ENCODE peak calls at places on chromosomes 16 and 17, in nine cellular contexts. One of them, this sample, is unnamed.
A peak's percentile ranks its signal among the peaks of the same experiment; 100 is the strongest.

GRCh38 chr16:19898924-19899604 is 14.4 kb upstream of the GPRC5B start:
- DNase-seq in IMR-90: peak; percentile 46
- DNase-seq in heart left ventricle: no peak
- DNase-seq in transverse colon: peak; percentile 39
- DNase-seq in tibial artery: peak; percentile 53
- DNase-seq in lower lobe of right lung: no peak
- DNase-seq in substantia nigra: no peak
- DNase-seq in neural progenitor cell: peak; percentile 72
- DNase-seq in gastrocnemius medialis: no peak
- DNase-seq in this sample: no peak

GRCh38 chr16:65480276-65480675 is 358.4 kb upstream of the CDH11 start:
- DNase-seq in gastrocnemius medialis: no peak
- DNase-seq in substantia nigra: no peak
- DNase-seq in lower lobe of right lung: no peak
- DNase-seq in IMR-90: no peak
- DNase-seq in transverse colon: no peak
- DNase-seq in heart left ventricle: no peak
- DNase-seq in tibial artery: no peak
- DNase-seq in neural progenitor cell: no peak
- DNase-seq in this sample: no peak

GRCh38 chr17:74677558-74678466 is 34.9 kb downstream of the CD300LF start:
- DNase-seq in heart left ventricle: peak; percentile 24
- DNase-seq in transverse colon: no peak
- DNase-seq in IMR-90: peak; percentile 2
- DNase-seq in gastrocnemius medialis: peak; percentile 19
- DNase-seq in tibial artery: no peak
- DNase-seq in substantia nigra: no peak
- DNase-seq in neural progenitor cell: no peak
- DNase-seq in lower lobe of right lung: no peak
- DNase-seq in this sample: peak; percentile 72

GRCh38 chr17:38418693-38419507 is 9.4 kb upstream of the ARHGAP23 start:
- DNase-seq in lower lobe of right lung: no peak
- DNase-seq in neural progenitor cell: peak; percentile 64
- DNase-seq in heart left ventricle: no peak
- DNase-seq in substantia nigra: no peak
- DNase-seq in gastrocnemius medialis: no peak
- DNase-seq in transverse colon: no peak
- DNase-seq in tibial artery: no peak
- DNase-seq in IMR-90: no peak
- DNase-seq in this sample: no peak

GRCh38 chr17:27329146-27329805 is 35.4 kb downstream of the WSB1 start:
- DNase-seq in neural progenitor cell: no peak
- DNase-seq in gastrocnemius medialis: no peak
- DNase-seq in heart left ventricle: no peak
- DNase-seq in lower lobe of right lung: no peak
- DNase-seq in transverse colon: no peak
- DNase-seq in substantia nigra: no peak
- DNase-seq in tibial artery: no peak
- DNase-seq in IMR-90: no peak
- DNase-seq in this sample: no peak

GRCh38 chr16:88507231-88507743 is 54.2 kb downstream of the ZFPM1 start:
- DNase-seq in neural progenitor cell: no peak
- DNase-seq in transverse colon: no peak
- DNase-seq in lower lobe of right lung: no peak
- DNase-seq in substantia nigra: no peak
- DNase-seq in heart left ventricle: no peak
- DNase-seq in gastrocnemius medialis: no peak
- DNase-seq in IMR-90: no peak
- DNase-seq in tibial artery: no peak
- DNase-seq in this sample: no peak

GRCh38 chr16:50446861-50447260 is 78.1 kb upstream of the BRD7 start:
- DNase-seq in lower lobe of right lung: no peak
- DNase-seq in heart left ventricle: no peak
- DNase-seq in neural progenitor cell: no peak
- DNase-seq in IMR-90: no peak
- DNase-seq in tibial artery: no peak
- DNase-seq in gastrocnemius medialis: no peak
- DNase-seq in transverse colon: no peak
- DNase-seq in substantia nigra: no peak
- DNase-seq in this sample: no peak

GRCh38 chr16:70478912-70479341 is 24.5 kb downstream of the FCSK start:
- DNase-seq in gastrocnemius medialis: no peak
- DNase-seq in IMR-90: no peak
- DNase-seq in neural progenitor cell: no peak
- DNase-seq in substantia nigra: no peak
- DNase-seq in transverse colon: no peak
- DNase-seq in heart left ventricle: no peak
- DNase-seq in tibial artery: peak; percentile 31
- DNase-seq in lower lobe of right lung: peak; percentile 43
- DNase-seq in this sample: no peak

GRCh38 chr17:32533296-32533695 is 46.5 kb downstream of the CDK5R1 start:
- DNase-seq in IMR-90: no peak
- DNase-seq in tibial artery: no peak
- DNase-seq in transverse colon: no peak
- DNase-seq in gastrocnemius medialis: no peak
- DNase-seq in heart left ventricle: no peak
- DNase-seq in lower lobe of right lung: no peak
- DNase-seq in neural progenitor cell: no peak
- DNase-seq in substantia nigra: no peak
- DNase-seq in this sample: no peak

GRCh38 chr17:10879110-10879509 is 41.2 kb upstream of the PIRT start:
- DNase-seq in tibial artery: no peak
- DNase-seq in lower lobe of right lung: no peak
- DNase-seq in heart left ventricle: peak; percentile 20
- DNase-seq in substantia nigra: peak; percentile 13
- DNase-seq in gastrocnemius medialis: no peak
- DNase-seq in transverse colon: peak; percentile 59
- DNase-seq in IMR-90: no peak
- DNase-seq in neural progenitor cell: peak; percentile 73
- DNase-seq in this sample: no peak

GRCh38 chr16:73191111-73192046 is 143.5 kb upstream of the ZFHX3 start:
- DNase-seq in tibial artery: no peak
- DNase-seq in gastrocnemius medialis: no peak
- DNase-seq in neural progenitor cell: no peak
- DNase-seq in transverse colon: no peak
- DNase-seq in IMR-90: no peak
- DNase-seq in lower lobe of right lung: no peak
- DNase-seq in heart left ventricle: no peak
- DNase-seq in substantia nigra: no peak
- DNase-seq in this sample: no peak

GRCh38 chr17:77708936-77709335 is 249.6 kb upstream of the TNRC6C start:
- DNase-seq in gastrocnemius medialis: no peak
- DNase-seq in lower lobe of right lung: no peak
- DNase-seq in heart left ventricle: no peak
- DNase-seq in transverse colon: no peak
- DNase-seq in neural progenitor cell: no peak
- DNase-seq in IMR-90: no peak
- DNase-seq in tibial artery: no peak
- DNase-seq in substantia nigra: no peak
- DNase-seq in this sample: peak; percentile 16

GRCh38 chr16:67962135-67962534 is 6.3 kb downstream of the SLC12A4 start:
- DNase-seq in gastrocnemius medialis: no peak
- DNase-seq in neural progenitor cell: no peak
- DNase-seq in tibial artery: no peak
- DNase-seq in IMR-90: no peak
- DNase-seq in heart left ventricle: no peak
- DNase-seq in substantia nigra: no peak
- DNase-seq in lower lobe of right lung: no peak
- DNase-seq in transverse colon: no peak
- DNase-seq in this sample: no peak

GRCh38 chr16:75385507-75386152 is 47.7 kb downstream of the CFDP1 start:
- DNase-seq in transverse colon: no peak
- DNase-seq in gastrocnemius medialis: no peak
- DNase-seq in tibial artery: no peak
- DNase-seq in IMR-90: peak; percentile 88
- DNase-seq in substantia nigra: no peak
- DNase-seq in heart left ventricle: peak; percentile 29
- DNase-seq in neural progenitor cell: peak; percentile 66
- DNase-seq in lower lobe of right lung: no peak
- DNase-seq in this sample: no peak

GRCh38 chr17:11996722-11997146 is 541 bp downstream of the ZNF18 start:
- DNase-seq in neural progenitor cell: no peak
- DNase-seq in tibial artery: no peak
- DNase-seq in lower lobe of right lung: no peak
- DNase-seq in transverse colon: peak; percentile 55
- DNase-seq in IMR-90: peak; percentile 28
- DNase-seq in substantia nigra: peak; percentile 45
- DNase-seq in gastrocnemius medialis: peak; percentile 37
- DNase-seq in heart left ventricle: no peak
- DNase-seq in this sample: peak; percentile 73

GRCh38 chr17:73609078-73609477 is 35.2 kb downstream of the SDK2 start:
- DNase-seq in substantia nigra: no peak
- DNase-seq in gastrocnemius medialis: no peak
- DNase-seq in heart left ventricle: no peak
- DNase-seq in lower lobe of right lung: no peak
- DNase-seq in neural progenitor cell: no peak
- DNase-seq in tibial artery: no peak
- DNase-seq in IMR-90: no peak
- DNase-seq in transverse colon: no peak
- DNase-seq in this sample: no peak

GRCh38 chr17:68344701-68345136 is 53.4 kb downstream of the ARSG start:
- DNase-seq in lower lobe of right lung: no peak
- DNase-seq in tibial artery: no peak
- DNase-seq in substantia nigra: no peak
- DNase-seq in gastrocnemius medialis: no peak
- DNase-seq in heart left ventricle: no peak
- DNase-seq in transverse colon: peak; percentile 21
- DNase-seq in neural progenitor cell: peak; percentile 69
- DNase-seq in IMR-90: no peak
- DNase-seq in this sample: no peak

GRCh38 chr17:14211778-14212177 is 24.9 kb downstream of the CDRT15 start:
- DNase-seq in heart left ventricle: peak; percentile 25
- DNase-seq in substantia nigra: no peak
- DNase-seq in lower lobe of right lung: peak; percentile 48
- DNase-seq in transverse colon: no peak
- DNase-seq in tibial artery: no peak
- DNase-seq in neural progenitor cell: no peak
- DNase-seq in gastrocnemius medialis: no peak
- DNase-seq in IMR-90: no peak
- DNase-seq in this sample: no peak

DNA sequence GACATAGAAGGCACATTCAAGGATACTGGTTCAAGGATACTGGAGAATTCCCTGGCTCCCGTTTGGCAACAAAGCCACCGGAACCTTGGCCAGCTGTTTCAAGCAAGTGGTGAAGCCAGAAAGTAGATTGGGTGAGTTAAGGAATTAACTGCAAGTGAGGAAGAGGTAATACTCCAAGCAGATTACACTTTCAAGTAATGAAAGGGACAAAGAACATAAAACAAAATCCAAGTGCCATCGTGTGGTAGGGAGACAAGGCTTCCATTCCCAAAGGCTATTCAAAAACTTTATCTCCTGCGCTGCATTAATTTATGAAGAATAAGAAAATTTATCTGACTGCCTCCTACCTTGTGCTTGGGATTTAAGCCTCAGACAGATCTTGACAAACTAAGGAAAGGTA is 27.8 kb downstream of the XPO6 start:
- DNase-seq in transverse colon: no peak
- DNase-seq in neural progenitor cell: no peak
- DNase-seq in tibial artery: no peak
- DNase-seq in lower lobe of right lung: no peak
- DNase-seq in substantia nigra: no peak
- DNase-seq in IMR-90: no peak
- DNase-seq in gastrocnemius medialis: no peak
- DNase-seq in heart left ventricle: no peak
- DNase-seq in this sample: no peak
- H3K27ac ChIP-seq in transverse colon: no peak overlapping the region
- H3K27ac ChIP-seq in neural progenitor cell: no peak overlapping the region
- H3K27ac ChIP-seq in tibial artery: no peak overlapping the region
- H3K27ac ChIP-seq in lower lobe of right lung: no peak overlapping the region
- H3K27ac ChIP-seq in substantia nigra: no peak overlapping the region
- H3K27ac ChIP-seq in IMR-90: peak overlapping the region; percentile 71
- H3K27ac ChIP-seq in gastrocnemius medialis: no peak overlapping the region
- H3K27ac ChIP-seq in heart left ventricle: no peak overlapping the region
- H3K27ac ChIP-seq in this sample: no peak overlapping the region

GRCh38 chr17:59424331-59424730 is 92.9 kb downstream of the YPEL2 start:
- DNase-seq in IMR-90: no peak
- DNase-seq in neural progenitor cell: no peak
- DNase-seq in substantia nigra: no peak
- DNase-seq in heart left ventricle: no peak
- DNase-seq in gastrocnemius medialis: no peak
- DNase-seq in lower lobe of right lung: no peak
- DNase-seq in transverse colon: no peak
- DNase-seq in tibial artery: no peak
- DNase-seq in this sample: no peak
- H3K27ac ChIP-seq in IMR-90: no peak overlapping the region
- H3K27ac ChIP-seq in neural progenitor cell: no peak overlapping the region
- H3K27ac ChIP-seq in substantia nigra: no peak overlapping the region
- H3K27ac ChIP-seq in heart left ventricle: peak overlapping the region; percentile 94
- H3K27ac ChIP-seq in gastrocnemius medialis: peak overlapping the region; percentile 96
- H3K27ac ChIP-seq in lower lobe of right lung: no peak overlapping the region
- H3K27ac ChIP-seq in transverse colon: peak overlapping the region; percentile 88
- H3K27ac ChIP-seq in tibial artery: peak overlapping the region; percentile 80
- H3K27ac ChIP-seq in this sample: peak overlapping the region; percentile 91

GRCh38 chr16:86566601-86566965 is at the start of gene FOXC2:
- DNase-seq in lower lobe of right lung: peak; percentile 70
- DNase-seq in IMR-90: peak; percentile 94
- DNase-seq in substantia nigra: no peak
- DNase-seq in gastrocnemius medialis: peak; percentile 42
- DNase-seq in heart left ventricle: peak; percentile 89
- DNase-seq in tibial artery: peak; percentile 92
- DNase-seq in neural progenitor cell: peak; percentile 95
- DNase-seq in transverse colon: peak; percentile 54
- DNase-seq in this sample: peak; percentile 92

GRCh38 chr16:86565181-86565631 is 1.4 kb upstream of the FOXC2 start:
- DNase-seq in gastrocnemius medialis: no peak
- DNase-seq in transverse colon: no peak
- DNase-seq in substantia nigra: no peak
- DNase-seq in heart left ventricle: no peak
- DNase-seq in neural progenitor cell: no peak
- DNase-seq in IMR-90: no peak
- DNase-seq in lower lobe of right lung: no peak
- DNase-seq in tibial artery: no peak
- DNase-seq in this sample: no peak

GRCh38 chr16:86565644-86566511 is 751 bp upstream of the FOXC2 start:
- DNase-seq in heart left ventricle: no peak
- DNase-seq in neural progenitor cell: peak; percentile 76
- DNase-seq in substantia nigra: no peak
- DNase-seq in IMR-90: no peak
- DNase-seq in gastrocnemius medialis: no peak
- DNase-seq in tibial artery: no peak
- DNase-seq in transverse colon: no peak
- DNase-seq in lower lobe of right lung: no peak
- DNase-seq in this sample: no peak

GRCh38 chr16:86562356-86562755 is 4.3 kb upstream of the FOXC2 start:
- DNase-seq in neural progenitor cell: no peak
- DNase-seq in transverse colon: no peak
- DNase-seq in tibial artery: no peak
- DNase-seq in IMR-90: no peak
- DNase-seq in substantia nigra: no peak
- DNase-seq in heart left ventricle: no peak
- DNase-seq in gastrocnemius medialis: no peak
- DNase-seq in lower lobe of right lung: no peak
- DNase-seq in this sample: no peak

GRCh38 chr16:86563489-86564345 is 2.9 kb upstream of the FOXC2 start:
- DNase-seq in substantia nigra: peak; percentile 56
- DNase-seq in neural progenitor cell: peak; percentile 95
- DNase-seq in lower lobe of right lung: peak; percentile 90
- DNase-seq in heart left ventricle: peak; percentile 87
- DNase-seq in IMR-90: peak; percentile 89
- DNase-seq in transverse colon: peak; percentile 91
- DNase-seq in tibial artery: peak; percentile 95
- DNase-seq in gastrocnemius medialis: peak; percentile 83
- DNase-seq in this sample: peak; percentile 96
- H3K27ac ChIP-seq in substantia nigra: no peak overlapping the region
- H3K27ac ChIP-seq in neural progenitor cell: no peak overlapping the region
- H3K27ac ChIP-seq in lower lobe of right lung: no peak overlapping the region
- H3K27ac ChIP-seq in heart left ventricle: no peak overlapping the region
- H3K27ac ChIP-seq in IMR-90: peak overlapping the region; percentile 18
- H3K27ac ChIP-seq in transverse colon: no peak overlapping the region
- H3K27ac ChIP-seq in tibial artery: peak overlapping the region; percentile 97
- H3K27ac ChIP-seq in gastrocnemius medialis: no peak overlapping the region
- H3K27ac ChIP-seq in this sample: peak overlapping the region; percentile 26

GRCh38 chr17:17071531-17072360 is 29.5 kb downstream of the MPRIP start:
- DNase-seq in IMR-90: no peak
- DNase-seq in heart left ventricle: no peak
- DNase-seq in gastrocnemius medialis: peak; percentile 8
- DNase-seq in substantia nigra: no peak
- DNase-seq in tibial artery: peak; percentile 3
- DNase-seq in lower lobe of right lung: no peak
- DNase-seq in neural progenitor cell: no peak
- DNase-seq in transverse colon: peak; percentile 3
- DNase-seq in this sample: no peak
- H3K27ac ChIP-seq in IMR-90: no peak overlapping the region
- H3K27ac ChIP-seq in heart left ventricle: no peak overlapping the region
- H3K27ac ChIP-seq in gastrocnemius medialis: peak overlapping the region; percentile 57
- H3K27ac ChIP-seq in substantia nigra: no peak overlapping the region
- H3K27ac ChIP-seq in tibial artery: peak overlapping the region; percentile 35
- H3K27ac ChIP-seq in lower lobe of right lung: no peak overlapping the region
- H3K27ac ChIP-seq in neural progenitor cell: no peak overlapping the region
- H3K27ac ChIP-seq in transverse colon: peak overlapping the region; percentile 35
- H3K27ac ChIP-seq in this sample: no peak overlapping the region

This sample was measured in right atrium auricular region.